ENCODE peak calls at places on chromosome 14, in ten cellular contexts. R, H, M, N, C, X, P, Y, Z and S are unnamed samples.
A peak's percentile ranks its signal among the peaks of the same experiment; 100 is the strongest.

GRCh38 chr14:106803379-106803778 is 1277.0 kb downstream of the TMEM121 start:
- DNase-seq in R (no peak), H (no peak), M (no peak), N (no peak), C (no peak), X (no peak), P (no peak), Y (no peak), Z (no peak), S (no peak)

GRCh38 chr14:102917056-102917385 is 5.4 kb upstream of the AMN start:
- DNase-seq in R (peak; percentile 84), H (no peak), M (no peak), N (no peak), C (no peak), X (no peak), P (no peak), Y (no peak), Z (no peak), S (no peak)

GRCh38 chr14:50608302-50608851 is 48.4 kb downstream of the ATL1 start:
- DNase-seq in R (no peak), H (no peak), M (no peak), N (no peak), C (no peak), X (no peak), P (no peak), Y (no peak), Z (no peak), S (no peak)

GRCh38 chr14:20417250-20418186 is 4.2 kb upstream of the TEP1 start:
- DNase-seq in R (no peak), H (no peak), M (no peak), N (no peak), C (no peak), X (peak; percentile 65), P (no peak), Y (no peak), Z (no peak), S (no peak)

GRCh38 chr14:50769893-50770500 is 61.0 kb downstream of the NIN start:
- DNase-seq in R (no peak), H (no peak), M (no peak), N (no peak), C (no peak), X (no peak), P (no peak), Y (no peak), Z (no peak), S (no peak)

GRCh38 chr14:41873379-41874034 is 266.8 kb downstream of the LRFN5 start:
- DNase-seq in R (no peak), H (no peak), M (no peak), N (no peak), C (peak; percentile 71), X (no peak), P (no peak), Y (no peak), Z (no peak), S (no peak)

GRCh38 chr14:28770574-28770973 is 4.0 kb downstream of the FOXG1 start:
- DNase-seq in R (no peak), H (no peak), M (no peak), N (no peak), C (no peak), X (no peak), P (no peak), Y (no peak), Z (no peak), S (no peak)

GRCh38 chr14:59275668-59276067 is 87.2 kb downstream of the DAAM1 start:
- DNase-seq in R (no peak), H (peak; percentile 58), M (no peak), N (no peak), C (peak; percentile 93), X (peak; percentile 66), P (no peak), Y (no peak), Z (peak; percentile 80), S (no peak)

GRCh38 chr14:82872494-82872893 is 1338.8 kb upstream of the SEL1L start:
- DNase-seq in R (no peak), H (no peak), M (peak; percentile 76), N (no peak), C (no peak), X (no peak), P (no peak), Y (no peak), Z (peak; percentile 1), S (peak; percentile 30)

GRCh38 chr14:71731096-71731495 is 201.1 kb upstream of the RGS6 start:
- DNase-seq in R (no peak), H (no peak), M (no peak), N (no peak), C (no peak), X (no peak), P (no peak), Y (no peak), Z (no peak), S (no peak)

GRCh38 chr14:100965296-100965695 is 61.8 kb upstream of the RTL1 start:
- DNase-seq in R (no peak), H (no peak), M (no peak), N (no peak), C (no peak), X (no peak), P (no peak), Y (no peak), Z (no peak), S (no peak)

GRCh38 chr14:51999084-51999483 is 9.7 kb downstream of the RTRAF start:
- DNase-seq in R (no peak), H (no peak), M (no peak), N (no peak), C (peak; percentile 56), X (no peak), P (no peak), Y (no peak), Z (no peak), S (no peak)

GRCh38 chr14:49598182-49598478 is 610 bp upstream of the LRR1 start:
- DNase-seq in R (no peak), H (no peak), M (no peak), N (no peak), C (no peak), X (no peak), P (no peak), Y (no peak), Z (no peak), S (peak; percentile 35)

GRCh38 chr14:75971509-75971908 is 10.3 kb downstream of the TGFB3 start:
- DNase-seq in R (no peak), H (no peak), M (no peak), N (no peak), C (no peak), X (no peak), P (no peak), Y (no peak), Z (no peak), S (no peak)
- TF ChIP-seq CTCF in R (no peak), H (no peak), M (no peak), N (no peak), C (no peak), X (no peak), P (no peak), Y (no peak), Z (no peak), S (no peak)

GRCh38 chr14:38567728-38568127 is 311.8 kb upstream of the CLEC14A start:
- DNase-seq in R (no peak), H (no peak), M (no peak), N (no peak), C (no peak), X (no peak), P (no peak), Y (no peak), Z (no peak), S (no peak)
- TF ChIP-seq CTCF in R (no peak), H (no peak), M (no peak), N (no peak), C (no peak), X (no peak), P (no peak), Y (no peak), Z (no peak), S (no peak)

GRCh38 chr14:104223101-104223809 is 84.9 kb downstream of the KIF26A start:
- DNase-seq in R (no peak), H (no peak), M (peak; percentile 25), N (no peak), C (no peak), X (no peak), P (peak; percentile 99), Y (no peak), Z (no peak), S (peak; percentile 44)

GRCh38 chr14:104223810-104224515 is 85.6 kb downstream of the KIF26A start:
- DNase-seq in R (no peak), H (no peak), M (no peak), N (no peak), C (no peak), X (no peak), P (peak; percentile 88), Y (no peak), Z (no peak), S (no peak)

GRCh38 chr14:104222396-104223036 is 84.1 kb downstream of the KIF26A start:
- DNase-seq in R (no peak), H (no peak), M (peak; percentile 5), N (no peak), C (no peak), X (no peak), P (no peak), Y (no peak), Z (no peak), S (no peak)

GRCh38 chr14:104226421-104227385 is 88.3 kb downstream of the KIF26A start:
- DNase-seq in R (no peak), H (no peak), M (peak; percentile 13), N (no peak), C (no peak), X (no peak), P (peak; percentile 9), Y (no peak), Z (no peak), S (no peak)

GRCh38 chr14:104224516-104225281 is 86.3 kb downstream of the KIF26A start:
- DNase-seq in R (no peak), H (peak; percentile 52), M (peak; percentile 77), N (no peak), C (no peak), X (no peak), P (peak; percentile 88), Y (peak; percentile 59), Z (peak; percentile 10), S (peak; percentile 75)
- TF ChIP-seq CTCF in R (peak; percentile 26), H (peak; percentile 35), M (peak; percentile 49), N (peak; percentile 21), C (no peak), X (peak; percentile 53), P (peak; percentile 83), Y (peak; percentile 50), Z (peak; percentile 35), S (peak; percentile 65)

GRCh38 chr14:61322011-61322798 is 826 bp downstream of the PRKCH start:
- DNase-seq in R (peak; percentile 87), H (no peak), M (peak; percentile 27), N (peak; percentile 11), C (no peak), X (no peak), P (no peak), Y (peak; percentile 57), Z (peak; percentile 31), S (no peak)

GRCh38 chr14:61322799-61323290 is 1.5 kb downstream of the PRKCH start:
- DNase-seq in R (peak; percentile 59), H (no peak), M (no peak), N (no peak), C (peak; percentile 2), X (no peak), P (no peak), Y (no peak), Z (peak; percentile 44), S (no peak)

GRCh38 chr14:61319706-61320105 is 1.7 kb upstream of the PRKCH start:
- DNase-seq in R (no peak), H (no peak), M (no peak), N (no peak), C (no peak), X (no peak), P (no peak), Y (no peak), Z (no peak), S (no peak)

GRCh38 chr14:61320806-61321384 is 484 bp upstream of the PRKCH start:
- DNase-seq in R (no peak), H (no peak), M (no peak), N (no peak), C (no peak), X (no peak), P (no peak), Y (no peak), Z (no peak), S (no peak)

GRCh38 chr14:61321385-61322010 is at the start of gene PRKCH:
- DNase-seq in R (peak; percentile 93), H (peak; percentile 82), M (peak; percentile 73), N (peak; percentile 37), C (peak; percentile 25), X (peak; percentile 11), P (peak; percentile 65), Y (peak; percentile 82), Z (peak; percentile 88), S (peak; percentile 73)
- TF ChIP-seq CTCF in R (peak; percentile 9), H (peak; percentile 59), M (no peak), N (peak; percentile 10), C (no peak), X (peak; percentile 51), P (no peak), Y (peak; percentile 19), Z (no peak), S (no peak)